ENCODE peak calls at places on chromosome 17, in four cellular contexts. One of them, this sample, is unnamed.

GRCh38 chr17:18129041-18129502 is 20.5 kb downstream of the MYO15A start:
- DNase-seq in fibroblast of the conjunctiva: peak
- DNase-seq in stimulated activated CD8-positive, alpha-beta memory T cell treated with anti-CD3 and anti-CD28 coated beads, Interleukin-4, amount 100 ng/mL, for 24 hours: no peak
- DNase-seq in memory B cell: no peak
- DNase-seq in this sample: no peak

GRCh38 chr17:72666519-72666874 is 426.0 kb downstream of the SLC39A11 start:
- DNase-seq in memory B cell: no peak
- DNase-seq in fibroblast of the conjunctiva: no peak
- DNase-seq in stimulated activated CD8-positive, alpha-beta memory T cell treated with anti-CD3 and anti-CD28 coated beads, Interleukin-4, amount 100 ng/mL, for 24 hours: no peak
- DNase-seq in this sample: no peak

GRCh38 chr17:1644493-1645206 is 882 bp downstream of the SCARF1 start:
- DNase-seq in fibroblast of the conjunctiva: no peak
- DNase-seq in stimulated activated CD8-positive, alpha-beta memory T cell treated with anti-CD3 and anti-CD28 coated beads, Interleukin-4, amount 100 ng/mL, for 24 hours: no peak
- DNase-seq in memory B cell: peak
- DNase-seq in this sample: no peak

GRCh38 chr17:68763551-68763950 is 162.4 kb upstream of the FAM20A start:
- DNase-seq in memory B cell: no peak
- DNase-seq in stimulated activated CD8-positive, alpha-beta memory T cell treated with anti-CD3 and anti-CD28 coated beads, Interleukin-4, amount 100 ng/mL, for 24 hours: no peak
- DNase-seq in fibroblast of the conjunctiva: no peak
- DNase-seq in this sample: no peak

GRCh38 chr17:71790791-71791190 is 330.0 kb upstream of the SOX9 start:
- DNase-seq in fibroblast of the conjunctiva: no peak
- DNase-seq in memory B cell: no peak
- DNase-seq in stimulated activated CD8-positive, alpha-beta memory T cell treated with anti-CD3 and anti-CD28 coated beads, Interleukin-4, amount 100 ng/mL, for 24 hours: no peak
- DNase-seq in this sample: no peak

GRCh38 chr17:65154770-65155589 is 17.8 kb downstream of the RGS9 start:
- DNase-seq in fibroblast of the conjunctiva: no peak
- DNase-seq in memory B cell: no peak
- DNase-seq in stimulated activated CD8-positive, alpha-beta memory T cell treated with anti-CD3 and anti-CD28 coated beads, Interleukin-4, amount 100 ng/mL, for 24 hours: no peak
- DNase-seq in this sample: no peak

GRCh38 chr17:32569171-32570080 is 82.6 kb downstream of the CDK5R1 start:
- DNase-seq in fibroblast of the conjunctiva: no peak
- DNase-seq in memory B cell: no peak
- DNase-seq in stimulated activated CD8-positive, alpha-beta memory T cell treated with anti-CD3 and anti-CD28 coated beads, Interleukin-4, amount 100 ng/mL, for 24 hours: no peak
- DNase-seq in this sample: no peak

GRCh38 chr17:71022758-71023157 is 853.4 kb downstream of the KCNJ2 start:
- DNase-seq in stimulated activated CD8-positive, alpha-beta memory T cell treated with anti-CD3 and anti-CD28 coated beads, Interleukin-4, amount 100 ng/mL, for 24 hours: no peak
- DNase-seq in fibroblast of the conjunctiva: no peak
- DNase-seq in memory B cell: no peak
- DNase-seq in this sample: no peak

GRCh38 chr17:81566461-81567126 is 14.4 kb upstream of the FAAP100 start:
- DNase-seq in stimulated activated CD8-positive, alpha-beta memory T cell treated with anti-CD3 and anti-CD28 coated beads, Interleukin-4, amount 100 ng/mL, for 24 hours: no peak
- DNase-seq in memory B cell: no peak
- DNase-seq in fibroblast of the conjunctiva: peak
- DNase-seq in this sample: no peak

GRCh38 chr17:2171725-2172446 is 117.0 kb downstream of the HIC1 start:
- DNase-seq in memory B cell: no peak
- DNase-seq in fibroblast of the conjunctiva: peak
- DNase-seq in stimulated activated CD8-positive, alpha-beta memory T cell treated with anti-CD3 and anti-CD28 coated beads, Interleukin-4, amount 100 ng/mL, for 24 hours: no peak
- DNase-seq in this sample: no peak

GRCh38 chr17:21460358-21460757 is 84.2 kb downstream of the KCNJ12 start:
- DNase-seq in fibroblast of the conjunctiva: peak
- DNase-seq in stimulated activated CD8-positive, alpha-beta memory T cell treated with anti-CD3 and anti-CD28 coated beads, Interleukin-4, amount 100 ng/mL, for 24 hours: no peak
- DNase-seq in memory B cell: no peak
- DNase-seq in this sample: no peak

GRCh38 chr17:51528116-51528515 is 267.8 kb downstream of the UTP18 start:
- DNase-seq in memory B cell: no peak
- DNase-seq in fibroblast of the conjunctiva: no peak
- DNase-seq in stimulated activated CD8-positive, alpha-beta memory T cell treated with anti-CD3 and anti-CD28 coated beads, Interleukin-4, amount 100 ng/mL, for 24 hours: no peak
- DNase-seq in this sample: no peak

GRCh38 chr17:72587773-72588511 is 467.1 kb downstream of the SOX9 start:
- DNase-seq in stimulated activated CD8-positive, alpha-beta memory T cell treated with anti-CD3 and anti-CD28 coated beads, Interleukin-4, amount 100 ng/mL, for 24 hours: no peak
- DNase-seq in fibroblast of the conjunctiva: no peak
- DNase-seq in memory B cell: no peak
- DNase-seq in this sample: peak

GRCh38 chr17:233473-233941 is 52.1 kb upstream of the DOC2B start:
- DNase-seq in fibroblast of the conjunctiva: no peak
- DNase-seq in memory B cell: no peak
- DNase-seq in stimulated activated CD8-positive, alpha-beta memory T cell treated with anti-CD3 and anti-CD28 coated beads, Interleukin-4, amount 100 ng/mL, for 24 hours: no peak
- DNase-seq in this sample: no peak

GRCh38 chr17:17780941-17781590 is 55.7 kb downstream of the SREBF1 start:
- DNase-seq in stimulated activated CD8-positive, alpha-beta memory T cell treated with anti-CD3 and anti-CD28 coated beads, Interleukin-4, amount 100 ng/mL, for 24 hours: no peak
- DNase-seq in memory B cell: no peak
- DNase-seq in fibroblast of the conjunctiva: no peak
- DNase-seq in this sample: no peak

GRCh38 chr17:38867179-38867994 is 2.5 kb upstream of the LASP1 start:
- DNase-seq in memory B cell: peak
- DNase-seq in stimulated activated CD8-positive, alpha-beta memory T cell treated with anti-CD3 and anti-CD28 coated beads, Interleukin-4, amount 100 ng/mL, for 24 hours: peak
- DNase-seq in fibroblast of the conjunctiva: no peak
- DNase-seq in this sample: peak

GRCh38 chr17:56171186-56171959 is 18.1 kb downstream of the ANKFN1 start:
- DNase-seq in stimulated activated CD8-positive, alpha-beta memory T cell treated with anti-CD3 and anti-CD28 coated beads, Interleukin-4, amount 100 ng/mL, for 24 hours: no peak
- DNase-seq in memory B cell: no peak
- DNase-seq in fibroblast of the conjunctiva: no peak
- DNase-seq in this sample: no peak